ENCODE peak calls at places on chromosomes 16 and 17, in seven cellular contexts. N is PC-3; R is CD4-positive, alpha-beta T cell; G is dorsolateral prefrontal cortex; Z is tibial artery; X is GM23248; M is upper lobe of right lung. U is an unnamed sample.

GRCh38 chr17:82871056-82871775 is 31.4 kb upstream of the ZNF750 start:
- DNase-seq in N (no peak), R (no peak), G (no peak), Z (no peak), X (no peak), M (no peak), U (no peak)

GRCh38 chr17:72111374-72111773 is 9.4 kb upstream of the SOX9 start:
- DNase-seq in N (no peak), R (no peak), G (no peak), Z (no peak), X (no peak), M (no peak), U (no peak)

GRCh38 chr17:81130385-81131288 is 34.7 kb upstream of the PVALEF start:
- DNase-seq in N (no peak), R (no peak), G (peak; percentile 86), Z (no peak), X (no peak), M (peak; percentile 79), U (no peak)

GRCh38 chr17:60134396-60135159 is 15.2 kb upstream of the CA4 start:
- DNase-seq in N (no peak), R (no peak), G (peak; percentile 26), Z (no peak), X (peak; percentile 64), M (peak; percentile 53), U (no peak)

GRCh38 chr16:56260378-56260987 is 69.2 kb downstream of the GNAO1 start:
- DNase-seq in N (no peak), R (no peak), G (no peak), Z (no peak), X (no peak), M (no peak), U (no peak)

GRCh38 chr17:43671755-43672502 is 10.2 kb upstream of the MEOX1 start:
- DNase-seq in N (no peak), R (no peak), G (no peak), Z (no peak), X (no peak), M (no peak), U (no peak)

GRCh38 chr17:2701996-2702741 is 9.4 kb downstream of the CLUH start:
- DNase-seq in N (no peak), R (no peak), G (peak; percentile 31), Z (no peak), X (no peak), M (peak; percentile 41), U (no peak)

GRCh38 chr17:14464741-14465140 is 163.9 kb downstream of the HS3ST3B1 start:
- DNase-seq in N (peak; percentile 14), R (no peak), G (no peak), Z (no peak), X (peak; percentile 72), M (no peak), U (no peak)

GRCh38 chr17:42227849-42228696 is 33.8 kb upstream of the GHDC start:
- DNase-seq in N (no peak), R (no peak), G (no peak), Z (no peak), X (peak; percentile 16), M (no peak), U (no peak)

GRCh38 chr16:11851301-11852091 is at the start of gene RSL1D1:
- DNase-seq in N (peak; percentile 89), R (peak; percentile 95), G (peak; percentile 96), Z (peak; percentile 87), X (peak; percentile 96), M (peak; percentile 94), U (peak; percentile 96)

DNA sequence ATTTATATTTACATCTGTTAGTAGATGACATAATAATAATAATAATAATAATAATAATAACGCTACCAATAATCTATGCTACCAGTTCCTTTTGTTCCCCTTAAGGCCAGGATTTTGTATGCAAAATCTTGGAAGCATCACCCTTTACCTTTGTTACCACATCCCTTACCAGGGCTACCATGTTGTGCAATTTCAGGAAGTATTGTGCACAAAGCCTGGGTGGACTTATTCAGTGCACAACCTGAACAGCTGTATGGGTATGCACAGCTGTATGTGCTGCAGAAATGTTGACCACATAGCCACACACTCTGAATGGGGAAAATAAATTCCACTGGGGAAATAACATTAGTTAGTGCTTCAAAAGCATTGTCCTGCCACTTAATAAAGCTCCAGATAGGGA is 19.9 kb upstream of the CALB2 start:
- DNase-seq in N (no peak), R (no peak), G (no peak), Z (no peak), X (no peak), M (no peak), U (no peak)
- H3K27ac ChIP-seq in N (no peak overlapping the region), R (no peak overlapping the region), G (no peak overlapping the region), Z (no peak overlapping the region), X (no peak overlapping the region), M (no peak overlapping the region), U (no peak overlapping the region)

DNA sequence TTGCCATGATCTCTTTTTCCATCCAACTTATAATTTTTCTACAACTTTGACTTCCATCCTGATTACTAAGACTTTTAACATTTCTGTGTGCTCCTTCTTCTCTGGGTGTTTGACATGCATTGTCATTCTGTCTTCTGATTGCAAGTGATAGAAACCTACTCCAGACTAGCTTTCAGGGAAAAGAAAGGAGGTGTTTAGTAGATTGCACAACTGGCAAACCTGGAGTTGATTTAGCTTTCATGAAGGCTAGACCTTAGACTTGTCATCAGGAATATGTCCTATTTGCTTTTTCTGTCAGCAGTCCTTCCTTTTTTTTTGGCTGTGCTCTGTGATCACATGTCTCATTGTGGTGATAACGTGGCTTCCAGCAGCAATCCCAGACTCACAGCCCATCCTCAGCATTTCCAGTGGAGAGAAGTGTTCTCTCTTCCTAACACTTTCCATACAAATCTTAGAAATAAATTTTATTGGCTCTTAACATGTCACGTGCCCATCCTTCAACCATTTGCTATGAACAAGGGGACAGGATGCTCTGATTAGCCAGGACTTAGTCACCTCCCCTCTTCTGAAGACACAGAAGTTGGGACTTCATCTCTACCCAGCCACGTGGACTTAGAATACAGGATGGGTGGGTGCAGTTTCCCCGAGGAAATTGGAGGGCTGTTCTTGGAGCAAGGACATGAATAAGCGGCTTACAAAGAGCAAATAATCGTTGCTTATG is 74.7 kb downstream of the CDH13 start:
- DNase-seq in N (no peak), R (no peak), G (no peak), Z (no peak), X (peak; percentile 36), M (no peak), U (peak; percentile 6)
- H3K27ac ChIP-seq in N (no peak overlapping the region), R (no peak overlapping the region), G (no peak overlapping the region), Z (peak overlapping the region; percentile 5), X (peak overlapping the region; percentile 52), M (no peak overlapping the region), U (no peak overlapping the region)

GRCh38 chr16:70701998-70702397 is 16.1 kb upstream of the MTSS2 start:
- DNase-seq in N (no peak), R (no peak), G (no peak), Z (no peak), X (no peak), M (no peak), U (no peak)
- H3K27ac ChIP-seq in N (no peak overlapping the region), R (no peak overlapping the region), G (peak overlapping the region; percentile 88), Z (peak overlapping the region; percentile 100), X (peak overlapping the region; percentile 98), M (peak overlapping the region; percentile 61), U (no peak overlapping the region)

DNA sequence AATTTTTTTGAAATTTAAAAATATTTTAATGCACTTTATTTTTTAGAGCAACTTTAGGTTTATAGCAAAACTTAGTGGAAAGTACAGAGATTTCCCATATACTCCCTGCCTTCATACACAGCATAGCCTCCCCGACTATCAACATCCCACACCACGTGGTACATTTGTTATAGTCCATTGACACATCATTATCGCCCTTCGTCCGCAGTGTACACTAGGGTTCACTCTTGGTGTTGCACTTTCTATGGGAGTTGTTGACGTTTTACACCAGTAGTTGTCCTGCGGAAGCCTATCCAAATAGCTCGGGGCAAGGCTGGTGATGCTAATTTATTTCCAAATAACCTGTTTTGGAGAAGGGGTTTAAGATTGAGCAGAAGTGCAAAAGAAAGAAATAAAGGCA is 52.6 kb downstream of the MYH3 start:
- DNase-seq in N (no peak), R (no peak), G (no peak), Z (no peak), X (no peak), M (no peak), U (no peak)
- H3K27ac ChIP-seq in N (no peak overlapping the region), R (no peak overlapping the region), G (no peak overlapping the region), Z (no peak overlapping the region), X (no peak overlapping the region), M (no peak overlapping the region), U (no peak overlapping the region)

U was measured in A673.